ENCODE peak calls at places on chromosomes 1 and 21, in eight cellular contexts. E is NCI-H1105 treated with DMSO at 0.1 percent for 48 hours; A is stimulated activated CD4-positive, alpha-beta T cell treated with anti-CD3 and anti-CD28 coated beads, Interleukin-4, amount 100 ng/mL, for 24 hours; T is neural crest cell; Q is CD8-positive, alpha-beta memory T cell; S is mesothelial cell of epicardium; G is AG08396; W is D341Med. U is an unnamed sample.
A peak's percentile ranks its signal among the peaks of the same experiment; 100 is the strongest.

GRCh38 chr21:45512626-45513002 is 29.6 kb downstream of the SLC19A1 start:
- DNase-seq in Q (no peak), T (no peak), E (no peak), A (no peak), G (no peak), S (no peak), W (no peak), U (no peak)

GRCh38 chr1:8497196-8497878 is 179.4 kb downstream of the SLC45A1 start:
- DNase-seq in T (no peak), A (no peak), E (no peak), W (no peak), S (no peak), G (peak; percentile 50), Q (no peak), U (no peak)

GRCh38 chr1:38929476-38929875 is 12.2 kb downstream of the RHBDL2 start:
- DNase-seq in E (no peak), G (peak; percentile 33), A (no peak), W (peak; percentile 38), Q (no peak), S (no peak), T (no peak), U (no peak)

GRCh38 chr1:111161843-111162242 is 21.8 kb downstream of the CEPT1 start:
- DNase-seq in E (no peak), S (no peak), G (no peak), A (no peak), Q (no peak), W (peak; percentile 38), T (no peak), U (no peak)

GRCh38 chr1:159647616-159648015 is 60.0 kb downstream of the APCS start:
- DNase-seq in Q (no peak), T (no peak), E (no peak), S (no peak), W (no peak), G (no peak), A (no peak), U (no peak)

GRCh38 chr21:28257276-28257675 is 735.4 kb downstream of the LTN1 start:
- DNase-seq in T (no peak), G (no peak), A (no peak), E (no peak), W (no peak), S (no peak), Q (no peak), U (no peak)

GRCh38 chr21:44682580-44683151 is 703 bp upstream of the KRTAP12-1 start:
- DNase-seq in G (no peak), S (no peak), T (no peak), Q (no peak), W (peak; percentile 15), A (no peak), E (no peak), U (no peak)

GRCh38 chr1:215554865-215555264 is 12.2 kb upstream of the KCTD3 start:
- DNase-seq in T (no peak), E (no peak), A (no peak), G (no peak), S (no peak), W (no peak), Q (no peak), U (no peak)

GRCh38 chr21:39348355-39349210 is at the start of gene HMGN1:
- DNase-seq in A (peak; percentile 93), W (peak; percentile 88), T (peak; percentile 78), E (peak; percentile 93), S (peak; percentile 90), G (peak; percentile 81), Q (peak; percentile 89), U (peak; percentile 86)

GRCh38 chr1:169892819-169893644 is 664 bp downstream of the SCYL3 start:
- DNase-seq in W (no peak), Q (peak; percentile 12), G (peak; percentile 67), E (peak; percentile 29), A (peak; percentile 21), T (peak; percentile 32), S (no peak), U (peak; percentile 77)

GRCh38 chr1:116808476-116809180 is 54.4 kb downstream of the CD2 start:
- DNase-seq in T (no peak), G (no peak), S (no peak), W (no peak), E (no peak), A (no peak), Q (no peak), U (no peak)

GRCh38 chr1:169308313-169309039 is 59.1 kb downstream of the NME7 start:
- DNase-seq in S (no peak), T (no peak), W (no peak), G (no peak), A (no peak), Q (no peak), E (no peak), U (no peak)